ENCODE peak calls at places on chromosomes 6 and 20, in ten cellular contexts. E is stimulated activated CD8-positive, alpha-beta memory T cell treated with anti-CD3 and anti-CD28 coated beads, Interleukin-12 subunit alpha, Interleukin-12 subunit beta, amount 100 ng/mL, for 1 hour; Z is body of pancreas; B is hippocampal formation; H is sigmoid colon; S is MV-4-11; L is ascending aorta; D is WERI-Rb-1; Y is NCI-H1092 treated with DMSO at 0.1 percent for 48 hours; T is dorsolateral prefrontal cortex. P is an unnamed sample.

GRCh38 chr6:35691027-35691824 is 2.5 kb upstream of the FKBP5 start:
- DNase-seq in E (no peak), T (peak), B (peak), Z (peak), H (peak), L (peak), S (peak), D (no peak), Y (no peak), P (no peak)

GRCh38 chr6:13573669-13574110 is 711 bp upstream of the SIRT5 start:
- DNase-seq in Y (no peak), L (no peak), T (peak), E (no peak), S (peak), B (peak), H (peak), D (no peak), Z (peak), P (peak)

GRCh38 chr6:16184129-16184528 is 54.3 kb upstream of the GMPR start:
- DNase-seq in Z (peak), T (no peak), D (peak), H (no peak), S (peak), Y (peak), B (no peak), E (no peak), L (no peak), P (peak)

GRCh38 chr6:94859924-94860323 is 717.4 kb upstream of the MANEA start:
- DNase-seq in Z (no peak), L (no peak), H (no peak), B (no peak), Y (no peak), T (no peak), S (no peak), E (no peak), D (no peak), P (no peak)

GRCh38 chr6:99424022-99424421 is 1.1 kb downstream of the PNISR start:
- DNase-seq in H (no peak), L (no peak), E (no peak), S (no peak), T (no peak), Y (no peak), D (no peak), Z (no peak), B (no peak), P (no peak)

GRCh38 chr20:50670126-50670862 is 21.0 kb downstream of the RIPOR3 start:
- DNase-seq in T (no peak), B (no peak), E (no peak), L (no peak), D (peak), S (no peak), Y (no peak), Z (peak), H (no peak), P (no peak)

GRCh38 chr6:166757226-166758135 is 130.4 kb upstream of the RPS6KA2 start:
- DNase-seq in B (no peak), D (no peak), Z (no peak), E (no peak), L (no peak), T (no peak), Y (peak), S (no peak), H (no peak), P (no peak)

GRCh38 chr6:11278207-11278559 is 45.7 kb upstream of the NEDD9 start:
- DNase-seq in S (no peak), Z (no peak), B (no peak), L (no peak), T (no peak), H (no peak), E (no peak), D (no peak), Y (no peak), P (no peak)

GRCh38 chr6:38552136-38552535 is 87.6 kb downstream of the BTBD9 start:
- DNase-seq in H (no peak), L (no peak), E (no peak), Z (no peak), Y (no peak), B (peak), D (no peak), T (no peak), S (peak), P (no peak)

P was measured in SK-N-DZ.